ENCODE peak calls at places on chromosomes 5 and 9, in four cellular contexts. Y is IMR-90, O is neuronal stem cell, Q is mesendoderm. V is an unnamed sample.
A peak's percentile ranks its signal among the peaks of the same experiment; 100 is the strongest.

GRCh38 chr5:27748847-27749246 is 710.5 kb upstream of the CDH9 start:
- DNase-seq in O (no peak), Y (no peak), Q (no peak), V (no peak)

GRCh38 chr9:114310471-114311450 is 12.1 kb upstream of the ORM1 start:
- DNase-seq in Q (no peak), O (no peak), Y (no peak), V (no peak)

GRCh38 chr5:167412506-167412905 is 878.9 kb upstream of the WWC1 start:
- DNase-seq in Q (no peak), Y (no peak), O (no peak), V (no peak)

GRCh38 chr5:59732806-59733205 is 160.7 kb downstream of the PDE4D start:
- DNase-seq in O (no peak), Y (no peak), Q (no peak), V (no peak)

GRCh38 chr5:11547140-11547539 is 357.1 kb downstream of the CTNND2 start:
- DNase-seq in O (no peak), Y (no peak), Q (no peak), V (no peak)

GRCh38 chr9:76691761-76692313 is 72.4 kb upstream of the PCA3 start:
- DNase-seq in Q (peak; percentile 52), Y (no peak), O (no peak), V (no peak)

GRCh38 chr5:107067391-107067790 is 603.3 kb downstream of the EFNA5 start:
- DNase-seq in Q (no peak), Y (no peak), O (no peak), V (peak; percentile 49)

GRCh38 chr9:16145196-16145950 is 592.5 kb downstream of the CCDC171 start:
- DNase-seq in O (no peak), Y (peak; percentile 50), Q (peak; percentile 47), V (no peak)

GRCh38 chr9:92234503-92234902 is 59.0 kb downstream of the IARS1 start:
- DNase-seq in Y (no peak), Q (no peak), O (no peak), V (no peak)

GRCh38 chr9:88749420-88749819 is 214.4 kb downstream of the NXNL2 start:
- DNase-seq in O (no peak), Q (no peak), Y (peak; percentile 92), V (no peak)

GRCh38 chr5:53105611-53106300 is 3.8 kb downstream of the MOCS2 start:
- DNase-seq in O (no peak), Y (no peak), Q (no peak), V (no peak)

GRCh38 chr9:98736216-98736615 is 27.5 kb upstream of the GABBR2 start:
- DNase-seq in Q (no peak), O (no peak), Y (no peak), V (no peak)

GRCh38 chr9:96126321-96126881 is 175.6 kb downstream of the HSD17B3 start:
- DNase-seq in O (no peak), Q (no peak), Y (no peak), V (no peak)

GRCh38 chr5:134662971-134663370 is 14.4 kb downstream of the SEC24A start:
- DNase-seq in Y (no peak), O (no peak), Q (no peak), V (no peak)

GRCh38 chr9:5586391-5586802 is 42.5 kb upstream of the RIC1 start:
- DNase-seq in Q (no peak), Y (peak; percentile 79), O (no peak), V (no peak)

GRCh38 chr5:146026307-146027010 is 78.9 kb downstream of the PLAC8L1 start:
- DNase-seq in Q (no peak), O (peak; percentile 14), Y (no peak), V (peak; percentile 62)

GRCh38 chr5:146024034-146024433 is 81.3 kb downstream of the PLAC8L1 start:
- DNase-seq in O (no peak), Q (no peak), Y (no peak), V (no peak)

GRCh38 chr5:146025108-146025507 is 80.3 kb downstream of the PLAC8L1 start:
- DNase-seq in O (no peak), Q (no peak), Y (no peak), V (no peak)

GRCh38 chr5:146027746-146028145 is 77.6 kb downstream of the PLAC8L1 start:
- DNase-seq in Y (no peak), O (no peak), Q (no peak), V (no peak)

DNA sequence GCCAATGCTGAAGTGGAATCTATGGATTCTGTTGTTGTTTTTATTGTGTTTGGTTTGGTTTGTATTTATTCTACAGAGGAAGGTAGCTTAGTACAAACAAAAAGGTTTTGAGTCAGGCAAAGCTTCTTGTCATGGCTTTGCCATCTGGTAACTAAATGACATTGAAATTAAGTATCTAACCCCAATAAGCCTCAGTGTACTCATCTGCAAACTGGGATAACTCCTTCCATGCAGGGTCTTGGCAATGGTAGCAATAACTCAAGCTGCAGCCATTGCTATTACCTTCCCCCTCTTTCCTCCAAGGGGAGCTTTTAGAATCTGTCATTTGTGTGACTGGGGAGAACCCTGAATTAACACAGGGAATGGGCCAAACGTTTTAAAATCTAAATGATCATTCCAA is 79.7 kb downstream of the PLAC8L1 start:
- DNase-seq in Q (no peak), O (no peak), Y (no peak), V (no peak)
- H2BK5ac ChIP-seq in Q (no peak overlapping the region), O (no peak overlapping the region), Y (no peak overlapping the region), V (no peak overlapping the region)

DNA sequence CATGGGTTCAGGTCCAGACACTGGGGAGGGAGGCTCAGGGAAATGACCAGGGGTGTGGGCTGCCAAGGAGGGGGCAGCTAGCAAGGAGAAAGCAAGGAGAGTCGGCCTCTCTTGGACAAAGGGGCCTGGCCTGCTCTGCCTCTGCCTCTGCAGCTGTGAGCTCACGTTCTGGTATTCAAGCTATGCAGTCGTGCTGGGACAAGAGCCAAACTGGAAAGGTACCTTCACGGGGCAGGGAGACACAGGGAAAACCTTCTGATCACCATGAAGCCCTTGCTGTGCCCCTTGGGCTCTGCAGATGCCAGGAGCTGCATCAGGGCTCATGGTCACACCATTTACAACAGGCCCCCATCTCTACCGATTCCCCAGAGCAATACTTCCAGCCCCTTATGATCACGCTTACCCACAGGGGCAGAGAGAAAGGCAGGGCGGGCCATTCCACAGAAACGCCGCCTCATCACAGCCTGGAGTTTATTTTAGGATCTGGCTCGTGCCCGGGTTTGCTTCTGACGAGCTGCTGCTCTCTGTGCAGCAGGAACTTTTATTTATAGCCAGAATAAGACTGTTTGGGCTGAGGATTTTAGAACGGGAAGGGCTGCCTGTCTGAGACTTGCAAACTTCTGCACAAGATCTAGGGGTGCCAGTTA is 63.3 kb downstream of the PRRT1B start:
- DNase-seq in Y (peak; percentile 87), Q (peak; percentile 98), O (peak; percentile 52), V (peak; percentile 91)
- H2BK5ac ChIP-seq in Y (peak overlapping the region; percentile 87), Q (no peak overlapping the region), O (no peak overlapping the region), V (no peak overlapping the region)

GRCh38 chr5:157366741-157367684 is 93.0 kb upstream of the NIPAL4 start:
- DNase-seq in Q (peak; percentile 85), Y (peak; percentile 84), O (no peak), V (peak; percentile 39)
- H2BK5ac ChIP-seq in Q (no peak overlapping the region), Y (peak overlapping the region; percentile 83), O (no peak overlapping the region), V (no peak overlapping the region)

DNA sequence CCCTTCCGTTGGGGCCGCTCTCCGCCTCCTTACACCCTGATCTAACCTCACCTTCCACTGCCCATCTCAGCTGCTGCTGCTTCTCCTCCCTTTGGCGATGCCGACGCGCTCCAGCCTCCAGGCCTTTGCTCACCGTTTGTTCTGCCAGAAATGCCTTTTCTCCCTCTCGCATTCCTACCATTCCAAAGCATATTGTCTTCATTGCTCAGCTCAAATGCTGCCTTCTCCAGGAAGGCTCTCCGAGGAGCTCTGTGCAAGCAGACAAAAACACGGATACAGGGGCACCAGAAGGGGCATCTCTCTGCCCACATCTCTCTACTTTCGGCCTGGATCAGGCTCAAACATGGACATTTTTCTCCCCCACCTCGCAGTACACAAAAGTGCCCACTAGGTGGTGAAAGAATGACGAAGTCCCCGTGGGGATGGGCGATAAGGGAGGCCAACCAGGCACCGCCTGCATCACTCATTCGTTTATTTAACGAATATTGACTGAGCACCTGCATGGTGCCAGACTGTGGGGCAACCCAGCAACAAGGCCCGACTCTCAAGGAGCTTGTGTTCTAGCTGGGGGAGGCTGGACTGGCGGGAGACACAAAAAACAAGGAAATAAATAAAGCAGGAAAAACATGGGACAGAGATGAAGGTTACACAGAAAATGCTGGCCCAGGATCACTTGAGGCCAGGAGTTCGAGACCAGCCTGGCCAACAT is 7.3 kb upstream of the GRHPR start:
- DNase-seq in Q (peak; percentile 94), O (peak; percentile 84), Y (peak; percentile 73), V (peak; percentile 81)
- H2BK5ac ChIP-seq in Q (no peak overlapping the region), O (peak overlapping the region; percentile 43), Y (peak overlapping the region; percentile 7), V (no peak overlapping the region)

GRCh38 chr9:90641868-90642558 is 611 bp downstream of the DIRAS2 start:
- DNase-seq in Y (no peak), Q (peak; percentile 13), O (peak; percentile 27), V (no peak)
- H2BK5ac ChIP-seq in Y (no peak overlapping the region), Q (no peak overlapping the region), O (no peak overlapping the region), V (no peak overlapping the region)

DNA sequence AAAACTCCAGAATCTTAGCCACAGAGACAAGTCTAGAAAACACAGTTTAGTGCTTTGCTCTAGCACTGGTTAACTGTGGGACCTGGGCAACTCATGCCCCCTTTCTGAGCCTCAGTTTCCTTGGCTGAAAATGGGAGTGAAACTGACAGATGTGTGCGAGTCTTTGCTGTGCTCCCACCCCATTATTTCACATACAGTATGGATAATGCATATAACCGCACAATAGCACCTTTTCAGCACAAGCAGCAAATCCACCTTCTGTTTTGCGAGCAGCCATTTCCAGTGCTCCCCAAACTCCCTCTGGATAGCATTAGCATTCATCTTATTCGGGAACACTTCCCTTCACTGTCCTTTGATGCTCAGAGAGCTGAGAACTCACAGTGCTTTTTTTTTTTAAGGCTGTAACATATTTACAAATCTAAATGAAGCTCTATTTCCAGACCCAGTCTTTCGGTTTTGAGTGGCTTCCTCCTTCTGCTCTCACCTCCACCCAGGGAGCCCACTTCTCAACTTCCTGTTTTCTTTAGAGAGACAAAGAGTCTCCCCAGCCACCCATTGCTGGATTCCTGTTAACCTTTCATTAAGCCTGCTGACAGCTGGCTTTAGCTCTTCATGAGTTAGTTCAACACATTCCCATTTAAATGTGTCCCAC is 49.2 kb downstream of the TIMD4 start:
- DNase-seq in O (no peak), Q (peak; percentile 67), Y (no peak), V (peak; percentile 91)
- H2BK5ac ChIP-seq in O (no peak overlapping the region), Q (peak overlapping the region; percentile 21), Y (no peak overlapping the region), V (peak overlapping the region; percentile 61)

GRCh38 chr5:172700686-172701324 is 59.7 kb downstream of the NEURL1B start:
- DNase-seq in O (no peak), Y (no peak), Q (peak; percentile 79), V (no peak)
- H2BK5ac ChIP-seq in O (no peak overlapping the region), Y (no peak overlapping the region), Q (no peak overlapping the region), V (no peak overlapping the region)

V was measured in H9.